ENCODE peak calls at places on chromosomes 11 and 22, in four cellular contexts. One of them, this sample, is unnamed.

GRCh38 chr11:65888163-65888814 is at the start of gene FIBP:
- DNase-seq in K562: peak
- DNase-seq in left lung: peak
- DNase-seq in AG10803: peak
- DNase-seq in this sample: peak

GRCh38 chr11:84069048-84069447 is 782.9 kb upstream of the CCDC90B start:
- DNase-seq in K562: no peak
- DNase-seq in left lung: no peak
- DNase-seq in AG10803: no peak
- DNase-seq in this sample: no peak

GRCh38 chr11:86869966-86870570 is 69.7 kb downstream of the PRSS23 start:
- DNase-seq in K562: peak
- DNase-seq in left lung: no peak
- DNase-seq in AG10803: peak
- DNase-seq in this sample: peak

GRCh38 chr11:111540114-111540920 is at the start of gene LAYN:
- DNase-seq in K562: no peak
- DNase-seq in left lung: peak
- DNase-seq in AG10803: peak
- DNase-seq in this sample: no peak

GRCh38 chr11:2089536-2090165 is 49.5 kb downstream of the IGF2 start:
- DNase-seq in K562: peak
- DNase-seq in left lung: peak
- DNase-seq in AG10803: peak
- DNase-seq in this sample: peak

GRCh38 chr22:41445171-41446056 is 1.2 kb downstream of the TOB2 start:
- DNase-seq in K562: peak
- DNase-seq in left lung: no peak
- DNase-seq in AG10803: no peak
- DNase-seq in this sample: peak

GRCh38 chr11:58024601-58025091 is 965 bp downstream of the OR9Q1 start:
- DNase-seq in K562: no peak
- DNase-seq in left lung: no peak
- DNase-seq in AG10803: peak
- DNase-seq in this sample: no peak

GRCh38 chr11:128042290-128042751 is 545.0 kb downstream of the ETS1 start:
- DNase-seq in K562: no peak
- DNase-seq in left lung: no peak
- DNase-seq in AG10803: no peak
- DNase-seq in this sample: no peak

GRCh38 chr11:79083346-79083745 is 357.5 kb downstream of the TENM4 start:
- DNase-seq in K562: no peak
- DNase-seq in left lung: no peak
- DNase-seq in AG10803: peak
- DNase-seq in this sample: no peak

GRCh38 chr22:19891350-19892248 is 36.9 kb upstream of the GNB1L start:
- DNase-seq in K562: peak
- DNase-seq in left lung: peak
- DNase-seq in AG10803: peak
- DNase-seq in this sample: peak

GRCh38 chr11:47378011-47378835 is at the start of gene SPI1:
- DNase-seq in K562: peak
- DNase-seq in left lung: peak
- DNase-seq in AG10803: no peak
- DNase-seq in this sample: peak

GRCh38 chr11:106399075-106399500 is 321.6 kb downstream of the AASDHPPT start:
- DNase-seq in K562: no peak
- DNase-seq in left lung: no peak
- DNase-seq in AG10803: peak
- DNase-seq in this sample: no peak

GRCh38 chr11:76629133-76629852 is 41.3 kb downstream of the LRRC32 start:
- DNase-seq in K562: no peak
- DNase-seq in left lung: no peak
- DNase-seq in AG10803: peak
- DNase-seq in this sample: no peak

GRCh38 chr22:45975266-45976161 is 1.4 kb downstream of the WNT7B start:
- DNase-seq in K562: no peak
- DNase-seq in left lung: peak
- DNase-seq in AG10803: no peak
- DNase-seq in this sample: no peak

GRCh38 chr22:46788426-46789168 is 26.1 kb downstream of the TBC1D22A start:
- DNase-seq in K562: no peak
- DNase-seq in left lung: no peak
- DNase-seq in AG10803: no peak
- DNase-seq in this sample: peak

GRCh38 chr11:34890812-34891211 is 25.4 kb downstream of the APIP start:
- DNase-seq in K562: no peak
- DNase-seq in left lung: no peak
- DNase-seq in AG10803: peak
- DNase-seq in this sample: peak

GRCh38 chr11:110182886-110183285 is 89.7 kb downstream of the ZC3H12C start:
- DNase-seq in K562: no peak
- DNase-seq in left lung: no peak
- DNase-seq in AG10803: peak
- DNase-seq in this sample: no peak

GRCh38 chr22:44180706-44181032 is at the start of gene PARVG:
- DNase-seq in K562: no peak
- DNase-seq in left lung: no peak
- DNase-seq in AG10803: no peak
- DNase-seq in this sample: peak

GRCh38 chr22:25417792-25418191 is 146.7 kb upstream of the GRK3 start:
- DNase-seq in K562: no peak
- DNase-seq in left lung: no peak
- DNase-seq in AG10803: no peak
- DNase-seq in this sample: no peak

GRCh38 chr11:533586-534196 is 1.7 kb downstream of the HRAS start:
- DNase-seq in K562: no peak
- DNase-seq in left lung: no peak
- DNase-seq in AG10803: no peak
- DNase-seq in this sample: no peak

GRCh38 chr11:47148903-47149535 is 27.7 kb downstream of the ARFGAP2 start:
- DNase-seq in K562: no peak
- DNase-seq in left lung: no peak
- DNase-seq in AG10803: peak
- DNase-seq in this sample: no peak

GRCh38 chr11:77147668-77148321 is 19.7 kb downstream of the MYO7A start:
- DNase-seq in K562: peak
- DNase-seq in left lung: peak
- DNase-seq in AG10803: no peak
- DNase-seq in this sample: no peak

GRCh38 chr11:8071616-8072581 is 9.1 kb upstream of the TUB start:
- DNase-seq in K562: no peak
- DNase-seq in left lung: no peak
- DNase-seq in AG10803: no peak
- DNase-seq in this sample: no peak

GRCh38 chr22:48899523-48900326 is 927.9 kb downstream of the BRD1 start:
- DNase-seq in K562: no peak
- DNase-seq in left lung: no peak
- DNase-seq in AG10803: no peak
- DNase-seq in this sample: no peak

GRCh38 chr11:120455487-120455886 is 56.1 kb upstream of the GRIK4 start:
- DNase-seq in K562: no peak
- DNase-seq in left lung: no peak
- DNase-seq in AG10803: no peak
- DNase-seq in this sample: no peak

GRCh38 chr22:42134033-42135020 is 3.7 kb upstream of the CYP2D6 start:
- DNase-seq in K562: no peak
- DNase-seq in left lung: peak
- DNase-seq in AG10803: peak
- DNase-seq in this sample: no peak

GRCh38 chr22:48517039-48518030 is 1310.3 kb downstream of the BRD1 start:
- DNase-seq in K562: no peak
- DNase-seq in left lung: no peak
- DNase-seq in AG10803: no peak
- DNase-seq in this sample: no peak

GRCh38 chr22:38248280-38248679 is 24.5 kb downstream of the TMEM184B start:
- DNase-seq in K562: no peak
- DNase-seq in left lung: no peak
- DNase-seq in AG10803: no peak
- DNase-seq in this sample: no peak

GRCh38 chr11:83019888-83020579 is 51.7 kb downstream of the RAB30 start:
- DNase-seq in K562: no peak
- DNase-seq in left lung: no peak
- DNase-seq in AG10803: no peak
- DNase-seq in this sample: no peak

GRCh38 chr11:106156290-106156937 is 79.0 kb downstream of the AASDHPPT start:
- DNase-seq in K562: peak
- DNase-seq in left lung: no peak
- DNase-seq in AG10803: peak
- DNase-seq in this sample: peak

GRCh38 chr11:60985501-60985900 is 14.0 kb downstream of the CD6 start:
- DNase-seq in K562: no peak
- DNase-seq in left lung: no peak
- DNase-seq in AG10803: no peak
- DNase-seq in this sample: no peak

GRCh38 chr22:42830161-42830560 is 26.9 kb downstream of the ARFGAP3 start:
- DNase-seq in K562: no peak
- DNase-seq in left lung: no peak
- DNase-seq in AG10803: no peak
- DNase-seq in this sample: no peak

GRCh38 chr22:32528316-32528715 is 53.7 kb downstream of the FBXO7 start:
- DNase-seq in K562: no peak
- DNase-seq in left lung: no peak
- DNase-seq in AG10803: no peak
- DNase-seq in this sample: no peak

GRCh38 chr11:64880240-64881001 is 2.0 kb upstream of the EHD1 start:
- DNase-seq in K562: no peak
- DNase-seq in left lung: no peak
- DNase-seq in AG10803: no peak
- DNase-seq in this sample: peak

GRCh38 chr11:8381871-8382396 is 118.3 kb upstream of the LMO1 start:
- DNase-seq in K562: no peak
- DNase-seq in left lung: no peak
- DNase-seq in AG10803: no peak
- DNase-seq in this sample: no peak

GRCh38 chr11:12020546-12020945 is 12.1 kb upstream of the DKK3 start:
- DNase-seq in K562: no peak
- DNase-seq in left lung: no peak
- DNase-seq in AG10803: no peak
- DNase-seq in this sample: no peak

GRCh38 chr11:12017865-12018453 is 9.5 kb upstream of the DKK3 start:
- DNase-seq in K562: peak
- DNase-seq in left lung: no peak
- DNase-seq in AG10803: peak
- DNase-seq in this sample: no peak

GRCh38 chr11:12017243-12017678 is 8.8 kb upstream of the DKK3 start:
- DNase-seq in K562: no peak
- DNase-seq in left lung: no peak
- DNase-seq in AG10803: peak
- DNase-seq in this sample: no peak

GRCh38 chr11:12019867-12020416 is 11.5 kb upstream of the DKK3 start:
- DNase-seq in K562: no peak
- DNase-seq in left lung: no peak
- DNase-seq in AG10803: no peak
- DNase-seq in this sample: no peak

DNA sequence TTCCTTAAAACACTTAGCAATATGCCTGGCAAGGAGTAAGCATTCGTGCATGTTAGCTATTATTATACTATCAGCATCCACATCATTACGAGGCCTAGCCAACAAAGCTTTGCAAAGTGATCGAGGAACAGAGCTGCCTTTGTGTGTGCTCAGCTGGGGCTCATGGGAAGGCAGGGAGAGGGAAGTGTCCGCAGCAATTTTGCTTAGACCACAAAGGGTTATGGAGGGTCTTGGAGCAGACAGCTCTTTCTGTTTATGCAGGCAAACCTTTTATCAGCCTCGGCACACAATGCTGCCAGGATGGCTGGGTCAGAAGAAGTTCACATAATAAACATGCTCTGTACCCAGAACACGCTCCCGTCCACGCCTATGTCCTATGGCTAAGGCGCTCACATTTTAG is 10.9 kb upstream of the DKK3 start:
- DNase-seq in K562: no peak
- DNase-seq in left lung: no peak
- DNase-seq in AG10803: peak
- DNase-seq in this sample: no peak
- TF ChIP-seq CTCF in K562: no peak
- TF ChIP-seq CTCF in left lung: no peak
- TF ChIP-seq CTCF in AG10803: no peak
- TF ChIP-seq CTCF in this sample: no peak

GRCh38 chr11:44753965-44754645 is 27.3 kb downstream of the TSPAN18 start:
- DNase-seq in K562: no peak
- DNase-seq in left lung: no peak
- DNase-seq in AG10803: peak
- DNase-seq in this sample: no peak
- H3K4me3 ChIP-seq in K562: no peak
- H3K4me3 ChIP-seq in left lung: no peak
- H3K4me3 ChIP-seq in AG10803: no peak
- H3K4me3 ChIP-seq in this sample: no peak

GRCh38 chr11:68010058-68011041 is at the start of gene ALDH3B1:
- DNase-seq in K562: peak
- DNase-seq in left lung: peak
- DNase-seq in AG10803: peak
- DNase-seq in this sample: peak
- TF ChIP-seq CTCF in K562: no peak
- TF ChIP-seq CTCF in left lung: no peak
- TF ChIP-seq CTCF in AG10803: no peak
- TF ChIP-seq CTCF in this sample: no peak

GRCh38 chr11:73663604-73664495 is 17.5 kb downstream of the PLEKHB1 start:
- DNase-seq in K562: no peak
- DNase-seq in left lung: no peak
- DNase-seq in AG10803: no peak
- DNase-seq in this sample: no peak

GRCh38 chr11:73659961-73660360 is 13.6 kb downstream of the PLEKHB1 start:
- DNase-seq in K562: no peak
- DNase-seq in left lung: no peak
- DNase-seq in AG10803: no peak
- DNase-seq in this sample: no peak

GRCh38 chr11:73660497-73661034 is 14.2 kb downstream of the PLEKHB1 start:
- DNase-seq in K562: no peak
- DNase-seq in left lung: no peak
- DNase-seq in AG10803: no peak
- DNase-seq in this sample: no peak

GRCh38 chr11:73662445-73663157 is 16.2 kb downstream of the PLEKHB1 start:
- DNase-seq in K562: no peak
- DNase-seq in left lung: no peak
- DNase-seq in AG10803: no peak
- DNase-seq in this sample: no peak

GRCh38 chr11:73661035-73661628 is 14.8 kb downstream of the PLEKHB1 start:
- DNase-seq in K562: peak
- DNase-seq in left lung: peak
- DNase-seq in AG10803: peak
- DNase-seq in this sample: peak
- H3K4me3 ChIP-seq in K562: peak
- H3K4me3 ChIP-seq in left lung: peak
- H3K4me3 ChIP-seq in AG10803: peak
- H3K4me3 ChIP-seq in this sample: peak

GRCh38 chr11:3163241-3163981 is 1.7 kb downstream of the OSBPL5 start:
- DNase-seq in K562: no peak
- DNase-seq in left lung: peak
- DNase-seq in AG10803: no peak
- DNase-seq in this sample: no peak
- TF ChIP-seq CTCF in K562: no peak
- TF ChIP-seq CTCF in left lung: no peak
- TF ChIP-seq CTCF in AG10803: no peak
- TF ChIP-seq CTCF in this sample: no peak

GRCh38 chr11:67278135-67278938 is 10.8 kb upstream of the ANKRD13D start:
- DNase-seq in K562: no peak
- DNase-seq in left lung: peak
- DNase-seq in AG10803: no peak
- DNase-seq in this sample: no peak
- H3K4me3 ChIP-seq in K562: peak
- H3K4me3 ChIP-seq in left lung: peak
- H3K4me3 ChIP-seq in AG10803: no peak
- H3K4me3 ChIP-seq in this sample: peak

This sample was measured in GM12865.